ENCODE peak calls at places on chromosomes 16 and 17, in eight cellular contexts. One of them, this sample, is unnamed.

GRCh38 chr16:77383606-77384187 is 51.1 kb downstream of the ADAMTS18 start:
- DNase-seq in tibial nerve: no peak
- DNase-seq in GM06990: no peak
- DNase-seq in heart left ventricle: no peak
- DNase-seq in lower leg skin: no peak
- DNase-seq in GM20000: no peak
- DNase-seq in uterus: no peak
- DNase-seq in HCT116: no peak
- DNase-seq in this sample: no peak

GRCh38 chr17:32876414-32877163 is at the start of gene MYO1D:
- DNase-seq in GM20000: peak
- DNase-seq in lower leg skin: peak
- DNase-seq in uterus: peak
- DNase-seq in GM06990: peak
- DNase-seq in HCT116: peak
- DNase-seq in heart left ventricle: no peak
- DNase-seq in tibial nerve: no peak
- DNase-seq in this sample: no peak

GRCh38 chr17:27496501-27496943 is 40.3 kb downstream of the KSR1 start:
- DNase-seq in uterus: no peak
- DNase-seq in GM20000: peak
- DNase-seq in lower leg skin: no peak
- DNase-seq in tibial nerve: no peak
- DNase-seq in HCT116: no peak
- DNase-seq in GM06990: no peak
- DNase-seq in heart left ventricle: no peak
- DNase-seq in this sample: peak

GRCh38 chr17:57442401-57442823 is 186.1 kb downstream of the MSI2 start:
- DNase-seq in heart left ventricle: no peak
- DNase-seq in GM20000: no peak
- DNase-seq in lower leg skin: no peak
- DNase-seq in tibial nerve: no peak
- DNase-seq in GM06990: no peak
- DNase-seq in uterus: no peak
- DNase-seq in HCT116: no peak
- DNase-seq in this sample: no peak

GRCh38 chr16:64730261-64730660 is 391.6 kb downstream of the CDH11 start:
- DNase-seq in HCT116: no peak
- DNase-seq in lower leg skin: no peak
- DNase-seq in GM06990: no peak
- DNase-seq in uterus: no peak
- DNase-seq in GM20000: no peak
- DNase-seq in tibial nerve: no peak
- DNase-seq in heart left ventricle: no peak
- DNase-seq in this sample: no peak

GRCh38 chr17:46811978-46812583 is 6.4 kb downstream of the WNT3 start:
- DNase-seq in HCT116: no peak
- DNase-seq in lower leg skin: no peak
- DNase-seq in heart left ventricle: no peak
- DNase-seq in GM20000: no peak
- DNase-seq in tibial nerve: no peak
- DNase-seq in GM06990: no peak
- DNase-seq in uterus: peak
- DNase-seq in this sample: no peak

GRCh38 chr17:31580331-31581021 is 189.0 kb downstream of the RAB11FIP4 start:
- DNase-seq in HCT116: no peak
- DNase-seq in GM06990: no peak
- DNase-seq in GM20000: no peak
- DNase-seq in heart left ventricle: no peak
- DNase-seq in tibial nerve: no peak
- DNase-seq in lower leg skin: peak
- DNase-seq in uterus: peak
- DNase-seq in this sample: peak

GRCh38 chr16:54194008-54194731 is 92.4 kb downstream of the IRX3 start:
- DNase-seq in GM06990: no peak
- DNase-seq in tibial nerve: peak
- DNase-seq in GM20000: no peak
- DNase-seq in uterus: peak
- DNase-seq in HCT116: no peak
- DNase-seq in lower leg skin: peak
- DNase-seq in heart left ventricle: peak
- DNase-seq in this sample: no peak

GRCh38 chr16:84156342-84156784 is 11.3 kb downstream of the DNAAF1 start:
- DNase-seq in lower leg skin: peak
- DNase-seq in GM06990: no peak
- DNase-seq in uterus: no peak
- DNase-seq in GM20000: no peak
- DNase-seq in HCT116: no peak
- DNase-seq in heart left ventricle: no peak
- DNase-seq in tibial nerve: no peak
- DNase-seq in this sample: peak

GRCh38 chr17:61720016-61720795 is 129.2 kb upstream of the NACA2 start:
- DNase-seq in uterus: no peak
- DNase-seq in heart left ventricle: no peak
- DNase-seq in HCT116: no peak
- DNase-seq in GM06990: no peak
- DNase-seq in lower leg skin: no peak
- DNase-seq in tibial nerve: no peak
- DNase-seq in GM20000: no peak
- DNase-seq in this sample: no peak

GRCh38 chr17:78979780-78980623 is at the start of gene LGALS3BP:
- DNase-seq in uterus: peak
- DNase-seq in heart left ventricle: peak
- DNase-seq in tibial nerve: no peak
- DNase-seq in lower leg skin: no peak
- DNase-seq in HCT116: peak
- DNase-seq in GM06990: no peak
- DNase-seq in GM20000: no peak
- DNase-seq in this sample: no peak

GRCh38 chr17:37088459-37088858 is 139.7 kb downstream of the AATF start:
- DNase-seq in uterus: no peak
- DNase-seq in lower leg skin: no peak
- DNase-seq in GM20000: no peak
- DNase-seq in GM06990: no peak
- DNase-seq in tibial nerve: no peak
- DNase-seq in heart left ventricle: no peak
- DNase-seq in HCT116: no peak
- DNase-seq in this sample: no peak

GRCh38 chr16:25192096-25192495 is 24.7 kb upstream of the AQP8 start:
- DNase-seq in tibial nerve: no peak
- DNase-seq in lower leg skin: no peak
- DNase-seq in HCT116: no peak
- DNase-seq in GM20000: no peak
- DNase-seq in uterus: no peak
- DNase-seq in GM06990: no peak
- DNase-seq in heart left ventricle: no peak
- DNase-seq in this sample: no peak

DNA sequence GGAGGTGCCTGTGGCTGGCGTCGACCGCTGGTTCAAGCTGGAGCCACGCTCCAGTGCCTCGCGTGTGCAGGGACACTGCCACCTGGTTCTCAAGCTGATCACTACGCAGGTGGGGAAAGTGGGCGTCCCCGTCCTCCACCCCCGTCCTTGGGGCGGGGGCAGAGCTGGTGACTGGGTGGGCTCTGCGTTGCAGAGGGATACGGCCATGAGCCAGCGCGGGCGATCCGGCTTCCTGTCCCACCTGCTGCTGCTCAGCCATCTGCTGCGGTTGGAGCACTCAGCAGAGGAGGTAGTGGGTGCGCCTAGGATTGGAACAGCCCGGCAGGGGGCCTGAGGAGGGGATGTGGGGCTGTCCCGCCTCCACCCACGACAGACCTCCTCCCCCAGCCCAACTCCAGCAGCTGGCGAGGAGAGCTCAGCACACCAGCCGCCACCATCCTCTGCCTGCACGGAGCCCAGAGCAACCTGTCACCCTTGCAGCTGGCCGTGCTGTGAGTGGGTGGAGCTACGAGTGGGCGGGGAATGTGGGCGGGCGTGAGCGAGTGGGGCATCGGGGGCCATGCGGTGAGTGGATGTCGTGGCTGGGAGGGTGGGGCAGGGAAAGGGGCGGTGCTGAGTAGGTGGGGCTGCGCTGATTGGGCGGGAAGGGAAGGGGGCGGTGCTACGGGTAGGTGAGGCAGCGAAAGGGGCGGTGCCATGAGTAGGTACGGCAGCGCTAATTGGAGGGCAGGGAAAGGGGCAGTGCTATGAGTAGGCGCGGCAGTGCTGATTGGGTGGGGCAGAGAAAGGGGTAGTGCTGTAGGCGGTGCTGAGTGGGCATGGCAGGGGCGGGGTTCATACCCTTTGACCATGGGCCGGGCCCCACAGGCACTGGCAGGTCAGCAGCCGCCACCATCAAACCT is 8.9 kb downstream of the TSR3 start:
- DNase-seq in GM20000: peak
- DNase-seq in uterus: peak
- DNase-seq in heart left ventricle: peak
- DNase-seq in lower leg skin: peak
- DNase-seq in HCT116: peak
- DNase-seq in tibial nerve: peak
- DNase-seq in GM06990: peak
- DNase-seq in this sample: peak
- TF ChIP-seq CTCF in GM20000: no peak
- TF ChIP-seq CTCF in uterus: no peak
- TF ChIP-seq CTCF in heart left ventricle: no peak
- TF ChIP-seq CTCF in lower leg skin: no peak
- TF ChIP-seq CTCF in HCT116: peak
- TF ChIP-seq CTCF in tibial nerve: no peak
- TF ChIP-seq CTCF in GM06990: no peak
- TF ChIP-seq CTCF in this sample: no peak

GRCh38 chr16:21985524-21985923 is 15.4 kb downstream of the PDZD9 start:
- DNase-seq in lower leg skin: no peak
- DNase-seq in uterus: no peak
- DNase-seq in GM06990: no peak
- DNase-seq in tibial nerve: no peak
- DNase-seq in GM20000: no peak
- DNase-seq in heart left ventricle: no peak
- DNase-seq in HCT116: no peak
- DNase-seq in this sample: no peak

GRCh38 chr16:21984062-21984461 is 16.9 kb downstream of the PDZD9 start:
- DNase-seq in heart left ventricle: no peak
- DNase-seq in tibial nerve: no peak
- DNase-seq in GM20000: no peak
- DNase-seq in uterus: no peak
- DNase-seq in HCT116: no peak
- DNase-seq in GM06990: no peak
- DNase-seq in lower leg skin: no peak
- DNase-seq in this sample: no peak

GRCh38 chr16:21986692-21987246 is 14.1 kb downstream of the PDZD9 start:
- DNase-seq in uterus: no peak
- DNase-seq in lower leg skin: no peak
- DNase-seq in tibial nerve: no peak
- DNase-seq in GM20000: no peak
- DNase-seq in heart left ventricle: no peak
- DNase-seq in HCT116: no peak
- DNase-seq in GM06990: no peak
- DNase-seq in this sample: no peak

GRCh38 chr16:21980032-21980431 is 20.9 kb downstream of the PDZD9 start:
- DNase-seq in uterus: no peak
- DNase-seq in HCT116: no peak
- DNase-seq in GM20000: no peak
- DNase-seq in heart left ventricle: no peak
- DNase-seq in lower leg skin: no peak
- DNase-seq in tibial nerve: no peak
- DNase-seq in GM06990: no peak
- DNase-seq in this sample: no peak

GRCh38 chr16:21982108-21982507 is 18.8 kb downstream of the PDZD9 start:
- DNase-seq in lower leg skin: no peak
- DNase-seq in GM20000: no peak
- DNase-seq in GM06990: no peak
- DNase-seq in HCT116: no peak
- DNase-seq in heart left ventricle: no peak
- DNase-seq in uterus: no peak
- DNase-seq in tibial nerve: no peak
- DNase-seq in this sample: no peak
- TF ChIP-seq CTCF in lower leg skin: no peak
- TF ChIP-seq CTCF in GM20000: no peak
- TF ChIP-seq CTCF in GM06990: no peak
- TF ChIP-seq CTCF in HCT116: peak
- TF ChIP-seq CTCF in heart left ventricle: no peak
- TF ChIP-seq CTCF in uterus: no peak
- TF ChIP-seq CTCF in tibial nerve: no peak
- TF ChIP-seq CTCF in this sample: no peak

GRCh38 chr17:34519286-34519685 is 60.1 kb upstream of the TMEM132E start:
- DNase-seq in GM20000: peak
- DNase-seq in tibial nerve: no peak
- DNase-seq in heart left ventricle: no peak
- DNase-seq in HCT116: no peak
- DNase-seq in lower leg skin: no peak
- DNase-seq in GM06990: no peak
- DNase-seq in uterus: no peak
- DNase-seq in this sample: no peak
- TF ChIP-seq CTCF in GM20000: peak
- TF ChIP-seq CTCF in tibial nerve: no peak
- TF ChIP-seq CTCF in heart left ventricle: peak
- TF ChIP-seq CTCF in HCT116: peak
- TF ChIP-seq CTCF in lower leg skin: no peak
- TF ChIP-seq CTCF in GM06990: peak
- TF ChIP-seq CTCF in uterus: no peak
- TF ChIP-seq CTCF in this sample: peak

DNA sequence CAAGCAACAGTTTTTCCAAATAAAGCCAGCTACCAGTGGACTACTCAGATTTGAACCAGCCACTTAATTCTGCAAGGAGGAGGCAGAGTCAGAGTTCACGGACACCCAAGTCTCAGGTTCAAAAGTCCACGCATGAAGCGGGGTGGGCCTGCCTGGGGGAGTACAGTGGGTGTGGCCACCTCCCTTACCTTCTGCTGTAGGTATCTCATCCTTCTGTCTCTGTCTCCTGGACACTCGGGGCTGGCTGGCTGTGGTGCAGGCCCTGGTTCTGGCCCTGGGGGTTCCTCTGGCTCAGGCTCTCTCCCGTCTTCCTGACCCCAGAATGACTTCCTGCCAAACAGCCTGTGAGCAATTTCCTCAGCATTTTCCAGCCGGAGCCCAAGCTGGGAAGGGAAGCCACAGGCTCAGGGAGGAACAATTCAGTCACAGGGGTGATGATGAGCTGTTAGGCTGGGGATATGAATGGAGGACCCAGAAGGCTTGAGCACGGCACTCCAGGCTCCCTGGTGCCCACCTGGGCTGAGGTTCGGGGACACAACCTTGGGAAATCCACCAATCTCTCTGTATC is 101.9 kb downstream of the LITAF start:
- DNase-seq in heart left ventricle: no peak
- DNase-seq in lower leg skin: no peak
- DNase-seq in HCT116: no peak
- DNase-seq in GM06990: no peak
- DNase-seq in tibial nerve: no peak
- DNase-seq in GM20000: no peak
- DNase-seq in uterus: no peak
- DNase-seq in this sample: no peak
- TF ChIP-seq CTCF in heart left ventricle: no peak
- TF ChIP-seq CTCF in lower leg skin: no peak
- TF ChIP-seq CTCF in HCT116: no peak
- TF ChIP-seq CTCF in GM06990: no peak
- TF ChIP-seq CTCF in tibial nerve: no peak
- TF ChIP-seq CTCF in GM20000: no peak
- TF ChIP-seq CTCF in uterus: no peak
- TF ChIP-seq CTCF in this sample: no peak

This sample was measured in epithelial cell of proximal tubule.